ENCODE peak calls at places on chromosomes 3 and 15, in four cellular contexts. K is H1, Y is HepG2, V is K562. T is an unnamed sample.

GRCh38 chr3:55431041-55431440 is 56.1 kb downstream of the WNT5A start:
- DNase-seq in Y (no peak), K (no peak), V (no peak), T (no peak)

GRCh38 chr15:92813440-92813839 is 86.7 kb upstream of the CHD2 start:
- DNase-seq in V (no peak), K (no peak), Y (no peak), T (no peak)

GRCh38 chr15:31570591-31570990 is 244.0 kb downstream of the KLF13 start:
- DNase-seq in K (no peak), Y (no peak), V (no peak), T (no peak)

GRCh38 chr3:49722896-49723295 is 855 bp downstream of the GMPPB start:
- DNase-seq in K (no peak), V (no peak), Y (no peak), T (no peak)

GRCh38 chr15:40844543-40844981 is 714 bp downstream of the SPINT1 start:
- DNase-seq in V (peak; percentile 11), K (no peak), Y (no peak), T (no peak)

GRCh38 chr3:7574435-7574834 is 713.5 kb downstream of the GRM7 start:
- DNase-seq in Y (no peak), K (no peak), V (no peak), T (no peak)

GRCh38 chr15:61527836-61528589 is 298.9 kb upstream of the RORA start:
- DNase-seq in Y (no peak), V (no peak), K (no peak), T (no peak)

GRCh38 chr15:66729339-66729951 is 27.4 kb downstream of the SMAD6 start:
- DNase-seq in V (no peak), K (no peak), Y (no peak), T (no peak)

GRCh38 chr15:62612771-62613170 is 429.8 kb upstream of the TPM1 start:
- DNase-seq in K (no peak), V (no peak), Y (no peak), T (no peak)

GRCh38 chr3:127959873-127960272 is 44.8 kb downstream of the KBTBD12 start:
- DNase-seq in Y (peak; percentile 23), V (peak; percentile 33), K (no peak), T (peak; percentile 37)

GRCh38 chr3:109373933-109374332 is 36.6 kb upstream of the DPPA4 start:
- DNase-seq in V (no peak), Y (no peak), K (no peak), T (no peak)

GRCh38 chr3:38576131-38577088 is 73.1 kb downstream of the SCN5A start:
- DNase-seq in V (no peak), Y (no peak), K (no peak), T (no peak)

GRCh38 chr3:37863949-37864822 is 2.5 kb downstream of the CTDSPL start:
- DNase-seq in Y (peak; percentile 61), V (no peak), K (no peak), T (peak; percentile 23)

GRCh38 chr3:63611382-63611781 is 41.1 kb upstream of the SNTN start:
- DNase-seq in V (no peak), Y (no peak), K (no peak), T (no peak)

GRCh38 chr3:163622384-163622783 is 1455.9 kb downstream of the SI start:
- DNase-seq in V (peak; percentile 6), Y (peak; percentile 43), K (peak; percentile 10), T (peak; percentile 10)

GRCh38 chr3:41508063-41508696 is 308.9 kb downstream of the CTNNB1 start:
- DNase-seq in Y (no peak), K (no peak), V (no peak), T (peak; percentile 38)

GRCh38 chr15:23857028-23857641 is 170.0 kb upstream of the NDN start:
- DNase-seq in K (no peak), V (peak; percentile 16), Y (peak; percentile 53), T (peak; percentile 63)

GRCh38 chr15:67825880-67826716 is 789 bp downstream of the SKOR1 start:
- DNase-seq in Y (no peak), V (no peak), K (no peak), T (no peak)

GRCh38 chr3:138398791-138399575 is 35.4 kb upstream of the ESYT3 start:
- DNase-seq in V (no peak), Y (peak; percentile 97), K (no peak), T (peak; percentile 9)

GRCh38 chr3:175484666-175485065 is 625.5 kb downstream of the NAALADL2 start:
- DNase-seq in V (no peak), Y (no peak), K (no peak), T (no peak)

GRCh38 chr15:58125333-58125732 is 12.8 kb upstream of the AQP9 start:
- DNase-seq in V (no peak), Y (no peak), K (no peak), T (no peak)

GRCh38 chr15:64456634-64457108 is 3.7 kb upstream of the ZNF609 start:
- DNase-seq in K (no peak), V (no peak), Y (peak; percentile 20), T (no peak)

GRCh38 chr15:23642413-23643044 is 5.1 kb downstream of the MAGEL2 start:
- DNase-seq in K (no peak), V (peak; percentile 71), Y (peak; percentile 51), T (peak; percentile 57)

GRCh38 chr15:78047631-78048409 is 29.7 kb downstream of the TBC1D2B start:
- DNase-seq in Y (no peak), K (no peak), V (no peak), T (no peak)

GRCh38 chr15:88334436-88334835 is 77.9 kb upstream of the NTRK3 start:
- DNase-seq in K (no peak), Y (no peak), V (no peak), T (no peak)

GRCh38 chr15:70748281-70748747 is 15.0 kb downstream of the UACA start:
- DNase-seq in V (no peak), K (no peak), Y (no peak), T (no peak)

GRCh38 chr15:33985287-33985686 is 17.0 kb downstream of the CHRM5 start:
- DNase-seq in Y (no peak), K (peak; percentile 13), V (no peak), T (no peak)

GRCh38 chr15:20340331-20340811 is 201.2 kb downstream of the GOLGA6L6 start:
- DNase-seq in K (no peak), Y (no peak), V (peak; percentile 18), T (no peak)

GRCh38 chr3:179189764-179190163 is 41.6 kb downstream of the PIK3CA start:
- DNase-seq in K (no peak), Y (no peak), V (no peak), T (no peak)

GRCh38 chr3:177111541-177111949 is 85.7 kb downstream of the TBL1XR1 start:
- DNase-seq in V (no peak), K (no peak), Y (peak; percentile 83), T (no peak)

GRCh38 chr15:77753238-77753873 is 120.6 kb upstream of the LINGO1 start:
- DNase-seq in V (peak; percentile 57), Y (peak; percentile 4), K (no peak), T (no peak)

GRCh38 chr15:30990451-30991300 is 752 bp downstream of the MTMR10 start:
- DNase-seq in Y (peak; percentile 12), K (no peak), V (peak; percentile 15), T (no peak)

DNA sequence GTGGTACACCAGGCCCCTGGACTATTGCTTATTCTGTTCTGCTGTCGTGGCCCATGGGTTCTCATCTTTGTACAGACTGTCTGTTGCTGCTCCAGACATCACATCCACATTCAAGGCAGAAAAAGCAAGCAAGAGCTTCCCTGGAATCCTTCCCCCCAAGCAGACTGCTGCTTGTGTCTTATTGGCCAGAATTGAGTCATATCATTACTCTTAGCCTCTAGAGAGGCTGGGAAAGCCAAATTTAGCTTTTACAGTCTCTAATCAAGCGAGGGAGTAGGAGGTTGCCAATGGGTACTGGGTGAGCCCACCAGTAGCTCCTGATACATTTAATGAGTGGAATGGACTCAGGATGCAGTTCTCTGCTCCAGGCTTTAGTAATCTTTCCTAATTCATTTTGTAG is 39.4 kb downstream of the RAB6B start:
- DNase-seq in V (no peak), Y (no peak), K (no peak), T (no peak)
- TF ChIP-seq MAFK in V (no peak), Y (no peak), K (no peak), T (no peak)

DNA sequence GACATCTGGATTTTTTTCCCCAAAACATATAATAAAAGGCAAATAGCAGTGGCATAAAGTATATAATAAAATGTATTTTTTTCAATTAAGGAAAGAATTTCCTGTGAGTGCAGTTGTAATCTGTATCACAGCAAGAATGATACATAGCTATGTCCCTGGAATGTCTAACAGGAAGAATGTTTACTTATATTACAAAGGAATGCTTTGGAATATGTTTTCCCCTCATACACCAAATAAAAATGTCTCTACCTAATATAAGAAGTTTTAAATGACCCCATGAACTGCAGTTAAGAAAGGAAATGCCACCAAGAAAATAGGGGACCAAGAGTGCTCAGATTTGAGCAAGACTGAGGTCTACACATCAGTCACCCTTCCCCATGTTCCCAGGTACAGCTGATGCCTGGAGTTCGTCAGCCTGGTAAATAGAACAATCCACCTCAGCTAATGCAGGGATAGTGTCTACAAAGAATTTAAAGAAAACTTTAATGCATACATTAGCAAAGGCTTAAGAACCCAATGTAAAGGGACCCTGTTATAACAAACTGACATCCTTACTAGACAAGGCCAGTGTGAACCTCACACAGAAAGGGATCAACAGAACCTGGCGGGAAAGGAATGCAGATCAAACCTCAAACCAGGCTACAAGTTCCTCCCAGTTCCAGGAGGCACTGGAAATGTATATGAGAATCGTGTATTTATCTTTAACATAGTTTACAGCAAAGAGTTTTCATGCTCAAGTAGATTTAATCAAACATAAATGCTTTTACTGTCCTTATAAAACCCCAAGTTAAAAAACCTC is 37.8 kb upstream of the ATP11B start:
- DNase-seq in Y (no peak), K (no peak), V (no peak), T (no peak)
- TF ChIP-seq JUN in Y (no peak), K (no peak), V (no peak), T (no peak)

GRCh38 chr3:150252462-150252861 is 155.6 kb upstream of the TSC22D2 start:
- DNase-seq in V (no peak), Y (peak; percentile 22), K (no peak), T (peak; percentile 23)

GRCh38 chr3:150248865-150249360 is 159.2 kb upstream of the TSC22D2 start:
- DNase-seq in K (no peak), V (no peak), Y (no peak), T (no peak)

GRCh38 chr3:150251654-150252053 is 156.4 kb upstream of the TSC22D2 start:
- DNase-seq in Y (no peak), K (no peak), V (no peak), T (no peak)

GRCh38 chr3:150249776-150250175 is 158.3 kb upstream of the TSC22D2 start:
- DNase-seq in K (no peak), Y (no peak), V (no peak), T (no peak)

DNA sequence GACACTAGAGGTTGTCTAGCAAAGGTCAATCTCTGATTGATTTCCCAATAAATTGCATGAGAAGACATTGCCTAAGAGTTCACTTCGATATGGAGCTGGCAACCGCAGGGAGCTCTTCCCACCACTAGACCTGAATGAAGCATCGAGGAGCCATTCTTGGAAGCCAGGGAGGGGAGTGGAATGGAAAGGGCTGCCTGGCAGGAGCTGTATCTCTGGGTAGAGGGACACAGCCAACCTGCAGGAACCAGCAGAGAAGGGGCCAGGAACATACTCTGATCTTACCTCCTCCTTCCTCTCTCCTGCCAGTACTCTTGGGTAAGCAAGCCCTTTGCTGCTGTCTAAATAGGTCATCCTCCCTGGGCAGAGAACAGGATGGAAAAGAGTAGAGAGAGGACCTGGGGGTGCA is 156.9 kb upstream of the TSC22D2 start:
- DNase-seq in Y (no peak), V (no peak), K (no peak), T (no peak)
- TF ChIP-seq MAFK in Y (no peak), V (no peak), K (no peak), T (no peak)

DNA sequence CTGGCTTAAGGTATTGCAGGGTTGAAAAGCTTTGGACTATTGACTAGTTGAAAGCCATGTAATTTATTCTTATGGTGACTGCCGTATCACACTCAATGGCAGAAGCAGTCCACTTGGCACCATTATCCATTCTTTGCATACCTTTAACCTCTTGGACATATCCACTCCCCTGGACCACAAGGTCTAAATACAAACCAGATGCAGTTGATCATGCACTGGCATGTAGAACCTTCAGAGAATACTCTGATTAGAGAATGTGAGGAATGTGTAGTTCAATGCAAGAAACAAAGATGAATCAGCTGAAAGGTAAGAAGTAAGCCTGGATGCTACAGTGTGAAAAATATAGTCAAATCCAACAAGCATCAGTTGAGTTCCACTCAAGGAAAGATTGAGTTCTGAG is 93.1 kb downstream of the FRMD5 start:
- DNase-seq in Y (peak; percentile 25), V (no peak), K (no peak), T (peak; percentile 8)
- TF ChIP-seq JUN in Y (no peak), V (no peak), K (no peak), T (no peak)